ENCODE peak calls at places on chromosomes 3 and 15, in ten cellular contexts. J is lower lobe of right lung, F is transverse colon, R is lung, Z is astrocyte, S is endothelial cell of umbilical vein, W is epithelial cell of esophagus, C is AG09309, Q is colonic mucosa, T is breast epithelium. E is an unnamed sample.

GRCh38 chr3:66376568-66376967 is 124.3 kb downstream of the LRIG1 start:
- DNase-seq in T (no peak), C (peak; percentile 39), F (peak; percentile 75), Z (peak; percentile 70), Q (peak; percentile 86), W (peak; percentile 38), R (no peak), S (peak; percentile 69), J (no peak), E (no peak)

GRCh38 chr3:50324351-50325144 is 2.0 kb upstream of the HYAL2 start:
- DNase-seq in F (peak; percentile 65), Z (peak; percentile 32), S (peak; percentile 76), W (peak; percentile 68), T (no peak), J (peak; percentile 81), Q (no peak), R (no peak), C (no peak), E (no peak)

GRCh38 chr3:190436356-190436755 is 13.3 kb downstream of the TMEM207 start:
- DNase-seq in R (no peak), J (no peak), C (no peak), S (no peak), W (no peak), Z (peak; percentile 63), T (no peak), F (no peak), Q (no peak), E (no peak)

GRCh38 chr3:38651153-38651789 is 1.8 kb upstream of the SCN5A start:
- DNase-seq in T (peak; percentile 67), F (peak; percentile 74), W (peak; percentile 70), Z (no peak), R (peak; percentile 71), C (no peak), J (peak; percentile 76), Q (peak; percentile 80), S (peak; percentile 71), E (no peak)

GRCh38 chr3:112615942-112616731 is 24.8 kb downstream of the CCDC80 start:
- DNase-seq in Z (no peak), F (no peak), S (no peak), Q (no peak), C (no peak), W (no peak), J (no peak), R (no peak), T (no peak), E (no peak)

GRCh38 chr15:98649996-98650870 is 1.9 kb downstream of the IGF1R start:
- DNase-seq in Z (peak; percentile 45), S (peak; percentile 24), F (peak; percentile 30), T (no peak), J (peak; percentile 66), R (peak; percentile 36), C (no peak), W (no peak), Q (peak; percentile 53), E (no peak)

GRCh38 chr3:141174683-141175082 is 56.9 kb upstream of the PXYLP1 start:
- DNase-seq in T (no peak), Q (no peak), W (no peak), R (no peak), C (no peak), Z (no peak), J (no peak), S (no peak), F (no peak), E (no peak)

GRCh38 chr3:77541203-77541922 is 501.5 kb downstream of the ROBO2 start:
- DNase-seq in T (no peak), Q (no peak), R (no peak), F (no peak), J (no peak), S (no peak), Z (no peak), C (no peak), W (no peak), E (no peak)

GRCh38 chr15:80940851-80941250 is 48.8 kb downstream of the MESD start:
- DNase-seq in T (no peak), R (no peak), W (no peak), Q (no peak), Z (no peak), J (no peak), S (no peak), C (no peak), F (no peak), E (no peak)

GRCh38 chr3:175571096-175571495 is 712.0 kb downstream of the NAALADL2 start:
- DNase-seq in J (no peak), Z (no peak), Q (no peak), W (peak; percentile 68), S (no peak), T (no peak), C (no peak), F (no peak), R (no peak), E (no peak)

GRCh38 chr15:25544076-25544475 is 105.3 kb upstream of the UBE3A start:
- DNase-seq in C (no peak), Z (no peak), W (no peak), T (no peak), R (no peak), S (no peak), J (no peak), F (no peak), Q (no peak), E (no peak)

GRCh38 chr3:72663429-72663828 is 184.8 kb downstream of the SHQ1 start:
- DNase-seq in Z (no peak), W (no peak), T (no peak), F (no peak), C (no peak), Q (no peak), J (no peak), S (no peak), R (no peak), E (no peak)

GRCh38 chr15:46344115-46344749 is 709.4 kb downstream of the SQOR start:
- DNase-seq in C (no peak), R (no peak), J (no peak), T (no peak), F (no peak), S (no peak), W (peak; percentile 29), Q (no peak), Z (no peak), E (no peak)

GRCh38 chr15:82585072-82585471 is 44.8 kb upstream of the RPS17 start:
- DNase-seq in Q (no peak), C (no peak), W (no peak), Z (peak; percentile 4), J (no peak), T (no peak), F (no peak), R (no peak), S (no peak), E (no peak)

GRCh38 chr15:91252322-91252721 is 152.3 kb downstream of the SV2B start:
- DNase-seq in R (no peak), F (no peak), W (no peak), Q (no peak), T (no peak), J (no peak), Z (no peak), C (no peak), S (no peak), E (no peak)

GRCh38 chr15:42056934-42057743 is 36.3 kb upstream of the PLA2G4E start:
- DNase-seq in F (peak; percentile 86), C (no peak), T (peak; percentile 82), W (peak; percentile 100), Z (peak; percentile 54), Q (peak; percentile 88), S (peak; percentile 84), R (peak; percentile 90), J (peak; percentile 92), E (no peak)
- H3K4me3 ChIP-seq in F (peak overlapping the region; percentile 5), C (peak overlapping the region; percentile 2), T (peak overlapping the region; percentile 42), W (peak overlapping the region; percentile 48), Z (peak overlapping the region; percentile 30), Q (peak overlapping the region; percentile 15), S (no peak overlapping the region), R (no peak overlapping the region), J (peak overlapping the region; percentile 34), E (peak overlapping the region; percentile 38)

DNA sequence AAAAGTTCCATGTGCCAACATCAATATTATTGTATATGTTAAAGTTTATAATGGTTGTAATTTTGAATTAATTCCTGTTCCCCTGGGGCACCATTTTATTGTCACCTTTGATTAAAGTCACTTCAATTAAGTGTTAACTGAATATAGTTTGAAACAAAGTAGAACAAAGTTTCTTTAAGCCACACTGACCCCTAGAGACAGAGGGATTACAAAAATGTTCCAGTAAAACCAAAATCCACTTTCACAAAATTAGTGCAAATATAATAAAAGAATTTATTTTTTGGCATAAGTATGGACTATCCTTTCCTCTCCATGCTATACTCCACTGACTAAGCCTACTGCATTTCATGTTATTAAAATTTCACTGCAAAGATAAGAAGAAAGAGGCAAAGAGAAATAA is 123.9 kb downstream of the ZMAT3 start:
- DNase-seq in F (no peak), C (no peak), T (no peak), S (no peak), Z (no peak), Q (no peak), W (no peak), J (no peak), R (no peak), E (no peak)
- TF ChIP-seq CTCF in F (no peak), C (no peak), T (no peak), S (no peak), Z (no peak), Q (no peak), W (no peak), J (no peak), R (no peak), E (no peak)

GRCh38 chr3:184229424-184230080 is at the start of gene VWA5B2:
- DNase-seq in W (peak; percentile 46), T (no peak), J (peak; percentile 66), F (peak; percentile 65), Q (peak; percentile 30), R (no peak), Z (peak; percentile 15), C (no peak), S (peak; percentile 60), E (no peak)
- H3K4me3 ChIP-seq in W (peak within 1 kb of the TSS; percentile 1), T (peak within 1 kb of the TSS; percentile 54), J (peak within 1 kb of the TSS; percentile 61), F (peak within 1 kb of the TSS; percentile 39), Q (peak within 1 kb of the TSS; percentile 41), R (peak within 1 kb of the TSS; percentile 18), Z (peak within 1 kb of the TSS; percentile 37), C (peak within 1 kb of the TSS; percentile 21), S (no peak within 1 kb of the TSS), E (peak within 1 kb of the TSS; percentile 40)

GRCh38 chr3:195455789-195456188 is 13.0 kb upstream of the ACAP2 start:
- DNase-seq in W (no peak), Q (no peak), R (no peak), T (no peak), S (no peak), Z (no peak), F (no peak), J (no peak), C (no peak), E (no peak)

GRCh38 chr3:195461518-195462307 is 18.9 kb upstream of the ACAP2 start:
- DNase-seq in S (no peak), T (no peak), F (peak; percentile 29), Q (peak; percentile 51), R (no peak), W (no peak), J (no peak), C (no peak), Z (no peak), E (no peak)

GRCh38 chr3:195460355-195460754 is 17.5 kb upstream of the ACAP2 start:
- DNase-seq in Z (no peak), S (no peak), F (no peak), R (no peak), Q (no peak), C (no peak), T (no peak), J (no peak), W (no peak), E (no peak)

GRCh38 chr3:195462308-195462610 is 19.4 kb upstream of the ACAP2 start:
- DNase-seq in Z (no peak), F (peak; percentile 46), Q (peak; percentile 49), W (peak; percentile 76), S (no peak), J (no peak), T (no peak), C (no peak), R (no peak), E (no peak)

GRCh38 chr3:195458188-195458800 is 15.5 kb upstream of the ACAP2 start:
- DNase-seq in C (no peak), J (no peak), W (no peak), Z (no peak), F (no peak), S (peak; percentile 32), R (no peak), T (no peak), Q (no peak), E (no peak)
- TF ChIP-seq CTCF in C (no peak), J (no peak), W (no peak), Z (no peak), F (no peak), S (no peak), R (no peak), T (no peak), Q (no peak), E (no peak)